ENCODE peak calls at places on chromosomes 11 and 22, in four cellular contexts. Z is K562, U is HepG2, G is H1. M is an unnamed sample.

GRCh38 chr11:113818426-113818825 is 38.8 kb downstream of the CLDN25 start:
- DNase-seq in Z (no peak), U (no peak), G (no peak), M (no peak)

GRCh38 chr11:131884461-131885073 is 514.2 kb downstream of the NTM start:
- DNase-seq in Z (no peak), U (no peak), G (no peak), M (no peak)

GRCh38 chr22:31692186-31692886 is 30.3 kb upstream of the PISD start:
- DNase-seq in Z (no peak), U (no peak), G (no peak), M (no peak)

GRCh38 chr22:44444341-44445306 is 53.4 kb downstream of the RTL6 start:
- DNase-seq in Z (peak; percentile 14), U (no peak), G (peak; percentile 34), M (no peak)

GRCh38 chr22:45784357-45785277 is 113.0 kb downstream of the ATXN10 start:
- DNase-seq in Z (no peak), U (no peak), G (no peak), M (peak; percentile 30)

GRCh38 chr11:65849771-65850216 is 8.2 kb downstream of the CFL1 start:
- DNase-seq in Z (peak; percentile 3), U (no peak), G (no peak), M (no peak)

GRCh38 chr11:134452026-134452848 is 40.2 kb upstream of the B3GAT1 start:
- DNase-seq in Z (no peak), U (no peak), G (no peak), M (no peak)

GRCh38 chr11:2588809-2589537 is 110.8 kb downstream of the KCNQ1OT1 start:
- DNase-seq in Z (no peak), U (no peak), G (no peak), M (no peak)

GRCh38 chr11:3156661-3157311 is 8.3 kb downstream of the OSBPL5 start:
- DNase-seq in Z (no peak), U (no peak), G (no peak), M (no peak)

GRCh38 chr22:35835998-35836691 is 118.5 kb downstream of the APOL5 start:
- DNase-seq in Z (no peak), U (peak; percentile 71), G (no peak), M (no peak)

GRCh38 chr22:35841907-35842518 is 124.3 kb downstream of the APOL5 start:
- DNase-seq in Z (peak; percentile 8), U (no peak), G (no peak), M (no peak)

GRCh38 chr22:35839811-35840739 is 122.4 kb downstream of the APOL5 start:
- DNase-seq in Z (peak; percentile 83), U (no peak), G (peak; percentile 79), M (no peak)

GRCh38 chr22:35837328-35837727 is 119.7 kb downstream of the APOL5 start:
- DNase-seq in Z (no peak), U (no peak), G (no peak), M (no peak)

GRCh38 chr22:35838849-35839646 is 121.4 kb downstream of the APOL5 start:
- DNase-seq in Z (no peak), U (peak; percentile 45), G (no peak), M (no peak)
- TF ChIP-seq HDAC6 in Z (no peak), U (no peak), G (no peak), M (no peak)

GRCh38 chr11:73972620-73973449 is 9.8 kb downstream of the UCP2 start:
- DNase-seq in Z (peak; percentile 10), U (no peak), G (no peak), M (no peak)

GRCh38 chr11:73969091-73969490 is 13.6 kb downstream of the UCP2 start:
- DNase-seq in Z (no peak), U (no peak), G (no peak), M (no peak)

GRCh38 chr11:73969991-73970800 is 12.4 kb downstream of the UCP2 start:
- DNase-seq in Z (no peak), U (no peak), G (no peak), M (no peak)

GRCh38 chr11:73972187-73972586 is 10.5 kb downstream of the UCP2 start:
- DNase-seq in Z (peak; percentile 17), U (no peak), G (no peak), M (no peak)

GRCh38 chr11:73971175-73971719 is 11.4 kb downstream of the UCP2 start:
- DNase-seq in Z (no peak), U (no peak), G (no peak), M (no peak)
- TF ChIP-seq HDAC6 in Z (no peak), U (no peak), G (no peak), M (no peak)

DNA sequence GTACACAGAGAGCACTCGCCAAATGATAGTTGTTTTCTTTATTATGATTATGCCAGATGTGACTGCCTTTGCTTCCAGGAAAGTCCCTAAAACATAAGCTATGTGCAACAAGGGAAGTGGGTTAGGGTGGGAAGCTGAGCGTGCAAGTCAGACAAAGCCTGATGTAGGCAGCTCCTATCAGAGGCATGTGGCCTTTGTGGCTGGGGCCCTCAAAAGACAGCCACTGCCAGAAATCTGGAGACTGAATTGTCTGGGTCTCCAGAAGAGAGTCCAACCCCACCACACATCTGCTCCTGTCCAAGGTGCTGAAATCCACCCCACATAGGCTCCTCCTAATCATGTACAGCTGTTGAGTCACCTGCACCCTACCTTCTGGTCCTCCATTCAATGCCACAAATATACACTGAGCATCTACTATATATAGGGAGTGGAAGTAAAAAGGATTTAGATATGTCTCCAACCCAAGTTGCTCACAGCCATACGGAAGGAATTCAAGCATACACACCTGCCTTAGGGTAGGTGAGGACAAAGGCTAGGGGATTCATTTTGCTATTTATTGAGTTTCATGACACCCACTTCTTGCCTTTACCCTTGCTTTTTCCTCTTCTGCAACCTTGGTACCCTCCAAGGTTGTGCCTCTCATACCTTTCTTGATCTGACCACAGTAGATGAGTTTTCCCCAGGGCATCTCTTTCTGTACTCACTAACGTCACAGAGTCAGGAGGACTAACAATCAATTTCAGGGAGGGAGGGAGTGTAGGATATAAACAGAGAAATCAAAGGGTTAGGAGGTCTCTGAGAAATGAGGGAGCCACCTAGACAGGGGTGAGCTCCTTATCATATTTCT is 12.4 kb downstream of the SEC14L3 start:
- DNase-seq in Z (no peak), U (peak; percentile 12), G (no peak), M (no peak)
- TF ChIP-seq HDAC6 in Z (no peak), U (no peak), G (no peak), M (no peak)

DNA sequence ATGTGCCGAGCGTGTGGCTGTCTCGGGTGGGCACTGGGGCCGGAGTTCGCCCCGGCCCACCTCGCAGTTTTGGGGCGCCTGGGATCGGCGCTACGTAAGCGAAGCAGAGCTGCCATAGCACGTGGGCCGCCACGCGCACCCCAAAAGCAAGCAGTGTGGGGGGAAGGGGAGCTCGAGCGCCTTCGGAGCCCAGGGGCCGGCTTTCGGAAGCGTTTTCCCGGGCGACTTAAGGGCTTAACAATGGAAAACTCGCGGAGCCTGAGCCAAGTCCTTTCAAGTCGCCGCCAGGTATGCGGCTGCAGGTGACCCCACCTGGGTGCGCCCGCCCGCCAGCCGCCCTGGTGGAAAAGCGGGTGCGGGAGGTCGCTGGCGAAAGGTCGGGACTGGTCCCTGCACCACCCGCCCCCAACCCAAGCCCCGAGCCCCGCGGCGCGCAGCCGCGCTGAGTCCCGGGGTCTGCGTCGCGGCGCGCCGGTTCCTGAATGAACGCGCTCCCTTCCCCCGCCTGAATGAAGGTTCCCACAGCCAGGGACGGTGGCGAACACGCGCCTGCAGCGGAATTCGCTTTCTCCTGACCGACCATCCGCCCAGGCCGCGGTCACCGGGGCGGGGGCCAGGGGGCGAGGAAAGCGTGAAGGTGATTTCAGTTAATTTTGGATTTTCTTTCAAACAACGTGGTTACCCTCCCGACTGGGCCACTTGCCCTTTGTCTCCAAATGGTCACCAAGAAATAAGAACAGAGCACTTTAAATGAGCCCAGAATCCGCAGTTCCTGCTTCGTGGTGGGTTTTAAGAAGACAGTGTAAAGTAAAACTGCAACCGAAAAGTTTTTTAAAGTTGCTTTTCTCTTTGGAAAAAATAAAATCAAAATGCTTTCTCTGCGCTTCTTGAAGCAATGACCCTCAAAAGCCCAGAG is 2.7 kb upstream of the CCND1 start:
- DNase-seq in Z (no peak), U (no peak), G (no peak), M (no peak)
- TF ChIP-seq HDAC6 in Z (no peak), U (no peak), G (no peak), M (peak; percentile 70)

GRCh38 chr11:19284881-19285280 is 44.1 kb upstream of the E2F8 start:
- DNase-seq in Z (no peak), U (no peak), G (no peak), M (no peak)
- TF ChIP-seq HDAC6 in Z (no peak), U (no peak), G (no peak), M (no peak)

DNA sequence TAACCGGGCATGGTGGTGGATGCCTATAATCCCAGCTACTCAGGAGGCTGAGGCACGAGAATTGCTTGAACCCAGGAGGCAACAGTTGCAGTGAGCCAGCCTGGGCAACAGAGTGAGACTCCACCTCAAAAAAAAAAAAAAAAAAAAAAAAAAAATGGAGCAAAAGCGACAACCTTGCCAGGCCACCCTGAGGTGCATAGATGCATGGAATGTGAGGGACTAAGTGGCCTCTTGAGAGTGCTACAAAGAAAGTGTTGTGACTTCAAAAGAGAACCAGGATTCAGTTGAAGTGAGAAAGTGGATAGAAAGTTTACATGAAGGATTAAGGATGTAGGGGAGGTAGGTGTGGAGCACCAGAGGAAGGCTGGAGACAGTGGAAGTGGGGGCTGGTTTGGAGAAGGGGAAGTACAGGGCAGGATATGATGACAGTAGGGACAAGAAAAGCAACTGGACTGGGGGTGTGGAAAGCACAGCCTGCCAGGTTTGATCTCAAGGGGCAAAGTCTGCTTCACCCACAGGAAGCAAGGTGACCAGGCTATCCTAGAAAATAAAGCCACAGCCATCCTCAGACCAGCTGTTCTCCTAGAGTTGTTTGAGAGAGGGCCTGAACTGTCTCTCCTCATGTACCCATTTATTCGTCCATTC is 36.0 kb upstream of the OLFML1 start:
- DNase-seq in Z (no peak), U (no peak), G (no peak), M (no peak)
- TF ChIP-seq HDAC6 in Z (no peak), U (no peak), G (no peak), M (no peak)